ENCODE peak calls at places on chromosomes 6 and 20, in five cellular contexts. F, Y, K, H and S are unnamed samples.

GRCh38 chr20:3162080-3162611 is 2.5 kb upstream of the FASTKD5 start:
- DNase-seq in F (no peak), Y (peak; percentile 87), K (no peak), H (no peak), S (no peak)

GRCh38 chr20:20827992-20828597 is 115.7 kb upstream of the RALGAPA2 start:
- DNase-seq in F (no peak), Y (no peak), K (no peak), H (no peak), S (no peak)

GRCh38 chr6:139539852-139540251 is 165.4 kb upstream of the CITED2 start:
- DNase-seq in F (no peak), Y (peak; percentile 80), K (peak; percentile 98), H (peak; percentile 98), S (no peak)

GRCh38 chr6:50141100-50141499 is 91.4 kb upstream of the DEFB112 start:
- DNase-seq in F (no peak), Y (no peak), K (no peak), H (no peak), S (no peak)

GRCh38 chr6:54621285-54621684 is 225.3 kb upstream of the FAM83B start:
- DNase-seq in F (no peak), Y (no peak), K (no peak), H (no peak), S (no peak)

GRCh38 chr20:48489656-48490055 is 338.1 kb downstream of the PREX1 start:
- DNase-seq in F (no peak), Y (no peak), K (no peak), H (no peak), S (no peak)

GRCh38 chr6:127267742-127268588 is 1.3 kb downstream of the RNF146 start:
- DNase-seq in F (no peak), Y (no peak), K (no peak), H (no peak), S (no peak)

GRCh38 chr6:110125361-110125760 is 54.1 kb downstream of the WASF1 start:
- DNase-seq in F (no peak), Y (no peak), K (no peak), H (no peak), S (no peak)

GRCh38 chr6:124963416-124964083 is 1.3 kb downstream of the RNF217 start:
- DNase-seq in F (no peak), Y (no peak), K (peak; percentile 79), H (peak; percentile 63), S (no peak)

GRCh38 chr20:56513096-56513806 is 11.3 kb upstream of the FAM209A start:
- DNase-seq in F (no peak), Y (no peak), K (peak; percentile 7), H (peak; percentile 6), S (no peak)

GRCh38 chr6:158938220-158938619 is 61.8 kb downstream of the RSPH3 start:
- DNase-seq in F (no peak), Y (no peak), K (no peak), H (no peak), S (no peak)

GRCh38 chr6:139011980-139012379 is 16.6 kb upstream of the ABRACL start:
- DNase-seq in F (no peak), Y (no peak), K (no peak), H (no peak), S (no peak)

GRCh38 chr20:64146301-64146935 is 17.8 kb upstream of the MYT1 start:
- DNase-seq in F (peak; percentile 50), Y (no peak), K (no peak), H (no peak), S (no peak)

GRCh38 chr6:156795825-156796224 is 18.6 kb downstream of the ARID1B start:
- DNase-seq in F (no peak), Y (peak; percentile 80), K (peak; percentile 15), H (no peak), S (no peak)

GRCh38 chr6:129440691-129441090 is 269.3 kb downstream of the ARHGAP18 start:
- DNase-seq in F (peak; percentile 39), Y (no peak), K (peak; percentile 20), H (peak; percentile 74), S (no peak)

GRCh38 chr6:101110814-101111213 is 229.7 kb upstream of the ASCC3 start:
- DNase-seq in F (no peak), Y (no peak), K (peak; percentile 2), H (no peak), S (peak; percentile 80)

GRCh38 chr6:116385462-116385807 is 14.7 kb downstream of the DSE start:
- DNase-seq in F (no peak), Y (no peak), K (peak; percentile 82), H (peak; percentile 91), S (no peak)

DNA sequence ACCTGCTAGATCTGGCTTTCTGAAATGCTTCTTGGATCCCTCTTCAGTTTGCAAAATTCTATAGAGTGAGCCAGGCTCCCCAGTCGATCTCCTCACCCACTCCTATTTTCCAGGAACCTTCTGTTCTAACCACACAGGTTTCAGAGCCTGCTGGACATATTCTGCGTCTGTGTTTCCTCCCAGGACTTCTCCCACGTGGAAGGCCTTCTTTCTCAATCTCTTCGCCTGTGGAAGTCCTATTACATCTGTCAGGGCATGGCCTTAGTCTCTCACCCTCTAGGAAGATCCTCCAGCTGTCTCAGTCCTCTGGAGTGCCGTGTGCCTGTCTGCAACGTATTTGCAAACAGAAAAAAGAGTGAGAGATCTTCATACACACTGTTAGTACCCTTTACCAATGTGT is 1.7 kb upstream of the NPEPL1 start:
- DNase-seq in F (no peak), Y (no peak), K (peak; percentile 22), H (peak; percentile 23), S (no peak)
- H3K9ac ChIP-seq in F (no peak overlapping the region), Y (no peak overlapping the region), K (peak overlapping the region; percentile 18), H (no peak overlapping the region), S (no peak overlapping the region)

GRCh38 chr6:28906674-28907073 is 17.1 kb downstream of the TRIM27 start:
- DNase-seq in F (no peak), Y (no peak), K (no peak), H (no peak), S (no peak)
- H3K9ac ChIP-seq in F (no peak overlapping the region), Y (no peak overlapping the region), K (no peak overlapping the region), H (no peak overlapping the region), S (no peak overlapping the region)

GRCh38 chr6:64085126-64085525 is 449.5 kb downstream of the PHF3 start:
- DNase-seq in F (no peak), Y (no peak), K (no peak), H (no peak), S (no peak)
- H3K9ac ChIP-seq in F (no peak overlapping the region), Y (no peak overlapping the region), K (no peak overlapping the region), H (no peak overlapping the region), S (no peak overlapping the region)

DNA sequence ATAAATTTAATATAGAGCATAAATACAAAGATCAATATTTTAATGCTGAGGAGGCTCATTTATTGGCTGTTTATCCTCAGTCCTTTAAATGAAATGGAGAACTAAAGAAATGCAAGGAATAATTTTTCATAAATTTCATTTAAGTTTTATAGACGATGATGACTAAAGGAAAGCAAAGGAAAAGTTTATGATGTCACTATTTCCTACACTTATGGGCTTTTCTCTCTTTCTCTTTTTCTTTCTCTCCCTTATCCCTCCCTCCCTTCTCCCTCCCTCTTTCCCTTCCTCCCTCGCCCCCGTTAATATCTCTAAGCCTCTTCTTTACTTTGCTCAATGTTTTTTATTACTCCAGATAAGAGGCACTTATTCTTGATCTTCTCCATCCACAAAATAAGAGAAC is 889.7 kb upstream of the FLRT3 start:
- DNase-seq in F (no peak), Y (no peak), K (no peak), H (no peak), S (no peak)
- H3K9ac ChIP-seq in F (no peak overlapping the region), Y (no peak overlapping the region), K (no peak overlapping the region), H (no peak overlapping the region), S (no peak overlapping the region)

DNA sequence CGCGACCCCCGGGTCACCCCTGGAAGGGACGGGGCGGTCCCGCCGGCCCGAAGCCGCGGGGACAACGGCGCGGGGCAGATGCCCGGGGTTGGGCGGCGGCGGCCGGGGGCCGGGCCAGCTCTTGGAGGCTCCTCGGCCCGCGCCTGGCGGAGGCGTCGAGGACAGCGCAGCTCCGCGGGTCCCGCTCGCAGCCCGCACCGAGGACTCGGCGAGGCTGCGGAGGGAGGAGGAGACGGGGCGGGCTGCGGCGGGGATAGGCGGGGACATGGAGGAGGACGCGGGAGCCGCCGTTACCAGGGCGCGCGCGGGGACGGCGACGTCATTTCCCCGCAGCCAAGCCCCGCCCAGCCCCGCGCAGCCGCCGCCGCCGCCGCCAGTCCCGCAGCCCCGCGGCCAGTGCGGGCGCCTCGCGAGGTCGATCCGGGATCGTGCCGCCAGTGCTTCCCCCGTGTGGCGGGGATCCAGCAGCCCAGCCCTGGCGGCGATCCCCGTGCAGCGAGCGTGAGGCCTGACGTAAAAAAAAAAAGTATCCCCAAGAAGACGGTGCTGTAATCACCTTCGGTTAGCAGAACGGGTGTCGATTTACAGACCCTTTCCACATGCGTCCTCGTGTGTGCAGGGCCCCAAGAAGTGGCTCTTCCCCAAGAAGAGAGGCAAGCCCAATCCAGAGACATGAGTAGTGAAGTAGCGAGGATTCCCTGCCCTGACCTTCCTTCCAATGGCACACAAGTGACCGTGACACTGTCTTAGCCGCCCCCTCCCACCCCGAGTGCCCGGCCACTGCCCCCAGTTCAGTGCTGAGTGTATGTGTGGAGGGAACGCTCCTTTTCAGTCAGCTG is at the start of gene FAM184A:
- DNase-seq in F (peak; percentile 65), Y (peak; percentile 85), K (peak; percentile 48), H (peak; percentile 50), S (no peak)
- H3K9ac ChIP-seq in F (peak within 1 kb of the TSS; percentile 80), Y (peak within 1 kb of the TSS; percentile 61), K (peak within 1 kb of the TSS; percentile 69), H (peak within 1 kb of the TSS; percentile 55), S (peak within 1 kb of the TSS; percentile 82)

GRCh38 chr20:31785089-31785488 is 34.1 kb upstream of the MYLK2 start:
- DNase-seq in F (no peak), Y (no peak), K (no peak), H (no peak), S (no peak)

GRCh38 chr20:31788578-31788977 is 30.6 kb upstream of the MYLK2 start:
- DNase-seq in F (no peak), Y (no peak), K (peak; percentile 28), H (no peak), S (no peak)

GRCh38 chr20:31790401-31790800 is 28.8 kb upstream of the MYLK2 start:
- DNase-seq in F (peak; percentile 12), Y (no peak), K (no peak), H (peak; percentile 51), S (no peak)
- H3K9ac ChIP-seq in F (no peak overlapping the region), Y (no peak overlapping the region), K (no peak overlapping the region), H (no peak overlapping the region), S (no peak overlapping the region)